ENCODE peak calls at places on chromosome 16, in six cellular contexts. P is stomach; S is heart right ventricle; A is CD4-positive, alpha-beta T cell; X is heart left ventricle; Q is esophagus muscularis mucosa. V is an unnamed sample. For H3K9me3, the result is how much of the 10 kb centered on the place peaks cover.

GRCh38 chr16:83338941-83339340 is 468.8 kb upstream of the HSBP1 start:
- DNase-seq in S (no peak), A (no peak), Q (no peak), X (no peak), P (no peak), V (no peak)

GRCh38 chr16:85984211-85984880 is 85.4 kb downstream of the IRF8 start:
- DNase-seq in A (no peak), Q (no peak), X (no peak), S (no peak), P (no peak), V (no peak)

GRCh38 chr16:89921131-89921698 is 1.9 kb upstream of the TUBB3 start:
- DNase-seq in Q (no peak), P (no peak), X (no peak), S (no peak), A (no peak), V (no peak)

GRCh38 chr16:10493276-10493675 is 87.1 kb downstream of the EMP2 start:
- DNase-seq in X (no peak), S (no peak), Q (no peak), A (no peak), P (no peak), V (no peak)

GRCh38 chr16:17457997-17458396 is 12.8 kb downstream of the XYLT1 start:
- DNase-seq in P (no peak), Q (no peak), A (no peak), X (no peak), S (no peak), V (no peak)

GRCh38 chr16:1497014-1497598 is 3.9 kb downstream of the TELO2 start:
- DNase-seq in S (no peak), X (no peak), Q (no peak), P (no peak), A (no peak), V (no peak)

GRCh38 chr16:57735755-57736418 is at the start of gene KATNB1:
- DNase-seq in Q (no peak), P (no peak), S (no peak), A (no peak), X (no peak), V (no peak)

GRCh38 chr16:54926166-54926838 is 4.4 kb upstream of the IRX5 start:
- DNase-seq in Q (no peak), P (no peak), A (no peak), X (no peak), S (no peak), V (no peak)

GRCh38 chr16:56647641-56648431 is 3.9 kb upstream of the MT1B start:
- DNase-seq in P (no peak), S (no peak), A (no peak), Q (no peak), X (no peak), V (no peak)
- TF ChIP-seq CTCF in P (no peak), S (no peak), A (no peak), Q (no peak), X (no peak), V (no peak)

DNA sequence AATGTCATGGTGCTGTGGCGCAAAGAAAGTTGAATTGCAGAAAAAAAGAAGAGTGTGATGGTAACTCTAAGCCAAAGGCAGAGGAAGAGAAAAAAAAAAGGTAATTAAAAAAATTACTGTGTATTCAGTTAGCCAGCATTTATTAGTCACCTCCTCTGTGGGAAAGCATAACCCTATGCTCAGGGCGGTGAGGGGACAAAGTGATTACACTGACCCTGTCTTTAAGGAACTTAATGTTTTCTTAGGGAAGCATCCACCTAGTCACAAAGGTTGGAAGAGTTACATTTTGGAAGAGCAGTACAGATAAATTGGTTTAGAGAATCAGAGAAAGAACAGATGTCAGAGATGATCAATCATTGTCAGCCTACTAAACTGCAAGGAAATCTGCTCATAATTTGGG is 410.3 kb downstream of the CDH11 start:
- DNase-seq in P (no peak), S (no peak), A (no peak), Q (no peak), X (no peak), V (no peak)
- H3K9me3 ChIP-seq in P (under half), S (under half), A (under half), Q (under half), X (under half), V (under half)

GRCh38 chr16:8575399-8575798 is 14.9 kb downstream of the TMEM114 start:
- DNase-seq in Q (no peak), S (no peak), A (no peak), P (no peak), X (no peak), V (no peak)

GRCh38 chr16:8572919-8573724 is 17.2 kb downstream of the TMEM114 start:
- DNase-seq in X (no peak), P (no peak), Q (no peak), A (no peak), S (no peak), V (no peak)

GRCh38 chr16:8571061-8571596 is 19.2 kb downstream of the TMEM114 start:
- DNase-seq in Q (no peak), S (no peak), A (no peak), X (no peak), P (no peak), V (no peak)

GRCh38 chr16:8569650-8570338 is 20.5 kb downstream of the TMEM114 start:
- DNase-seq in X (no peak), S (no peak), A (no peak), P (no peak), Q (no peak), V (no peak)

DNA sequence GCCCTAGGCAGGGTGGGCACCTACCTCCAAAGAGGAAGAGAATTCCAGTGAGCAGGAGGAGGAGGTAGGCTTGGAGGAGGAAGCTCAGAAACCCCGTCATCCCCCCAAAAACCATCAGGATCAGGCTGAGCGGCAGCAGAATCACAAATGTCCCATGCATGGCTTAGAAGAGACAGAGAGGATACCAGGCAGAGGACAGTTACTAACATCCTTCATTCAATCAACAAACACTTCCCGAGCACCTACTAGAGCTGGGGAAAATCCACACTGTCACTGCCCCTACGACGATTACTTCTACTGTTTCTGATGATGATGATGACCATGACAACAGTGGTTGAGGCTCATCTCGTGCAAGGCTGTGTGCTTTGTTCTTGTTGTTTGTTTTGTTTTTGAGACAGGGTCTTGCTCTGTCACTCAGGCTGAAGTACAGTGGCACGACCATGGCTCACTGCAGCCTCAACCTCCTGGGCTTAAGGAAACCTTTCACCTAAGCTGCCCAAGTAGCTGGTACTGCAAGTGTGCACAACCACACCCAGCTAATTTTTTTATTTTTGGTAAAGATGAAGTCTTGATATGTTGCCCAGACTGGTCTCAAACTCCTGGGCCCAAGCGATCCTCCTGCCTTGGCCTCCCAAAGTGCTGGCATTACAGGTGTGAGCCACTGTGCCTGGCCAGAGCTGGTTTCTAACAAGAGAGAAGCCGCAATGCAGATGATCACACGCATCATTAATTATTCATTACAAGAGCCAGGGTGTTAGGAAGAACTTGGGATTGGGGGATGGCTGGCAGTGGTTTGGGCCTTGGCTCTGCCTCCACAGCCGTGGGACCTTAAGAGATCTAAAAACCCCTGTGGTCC is 18.0 kb downstream of the TMEM114 start:
- DNase-seq in X (no peak), P (no peak), Q (no peak), A (no peak), S (no peak), V (no peak)
- H3K27ac ChIP-seq in X (no peak), P (no peak), Q (no peak), A (no peak), S (no peak), V (no peak)

GRCh38 chr16:81994485-81994884 is 16.8 kb downstream of the SDR42E1 start:
- DNase-seq in S (no peak), A (no peak), X (no peak), Q (no peak), P (no peak), V (no peak)
- TF ChIP-seq CTCF in S (no peak), A (no peak), X (no peak), Q (no peak), P (no peak), V (no peak)

GRCh38 chr16:50381679-50382440 is 13.1 kb upstream of the BRD7 start:
- DNase-seq in Q (no peak), X (no peak), S (no peak), A (no peak), P (no peak), V (no peak)
- H3K9me3 ChIP-seq in Q (under half), X (under half), S (under half), A (under half), P (under half), V (under half)